ENCODE peak calls at places on chromosome 15, in six cellular contexts. P, J, V, L, D and R are unnamed samples.

GRCh38 chr15:60374209-60374608 is 23.6 kb downstream of the ANXA2 start:
- DNase-seq in P (no peak), D (no peak), J (no peak), V (no peak), L (no peak), R (no peak)

GRCh38 chr15:36965561-36966342 is 134.6 kb downstream of the MEIS2 start:
- DNase-seq in J (no peak), D (no peak), L (no peak), V (no peak), P (no peak), R (no peak)

GRCh38 chr15:78353093-78353492 is 12.9 kb downstream of the CRABP1 start:
- DNase-seq in J (peak), P (peak), D (no peak), L (peak), V (no peak), R (peak)

GRCh38 chr15:32909431-32909830 is 191.6 kb downstream of the GREM1 start:
- DNase-seq in D (no peak), P (no peak), J (no peak), V (no peak), L (no peak), R (no peak)

GRCh38 chr15:39998511-39998910 is 40.5 kb downstream of the SRP14 start:
- DNase-seq in L (no peak), D (no peak), V (no peak), P (no peak), J (no peak), R (no peak)

GRCh38 chr15:51314391-51315337 is 23.7 kb downstream of the CYP19A1 start:
- DNase-seq in P (no peak), D (no peak), V (no peak), J (no peak), L (peak), R (no peak)

GRCh38 chr15:63586790-63587189 is 10.4 kb upstream of the FBXL22 start:
- DNase-seq in J (no peak), L (no peak), V (peak), D (no peak), P (no peak), R (no peak)

GRCh38 chr15:76714950-76715349 is 190.2 kb downstream of the SCAPER start:
- DNase-seq in J (no peak), L (no peak), D (no peak), V (no peak), P (no peak), R (no peak)

GRCh38 chr15:78259232-78259631 is 5.1 kb upstream of the DNAJA4 start:
- DNase-seq in D (no peak), J (no peak), P (no peak), L (no peak), V (no peak), R (no peak)

GRCh38 chr15:65416845-65417416 is 5.8 kb downstream of the IGDCC4 start:
- DNase-seq in J (no peak), L (no peak), D (no peak), V (peak), P (no peak), R (no peak)

GRCh38 chr15:76298986-76299385 is 12.3 kb downstream of the ETFA start:
- DNase-seq in J (no peak), P (no peak), V (no peak), D (no peak), L (no peak), R (no peak)

GRCh38 chr15:85886345-85886935 is 91.7 kb upstream of the KLHL25 start:
- DNase-seq in D (no peak), J (no peak), L (no peak), V (no peak), P (no peak), R (no peak)

GRCh38 chr15:77819271-77819806 is 186.6 kb upstream of the LINGO1 start:
- DNase-seq in L (no peak), P (no peak), D (no peak), V (peak), J (no peak), R (no peak)

GRCh38 chr15:25062551-25063430 is 108.0 kb downstream of the SNRPN start:
- DNase-seq in L (no peak), P (no peak), J (no peak), V (no peak), D (no peak), R (no peak)

GRCh38 chr15:58742022-58742421 is 7.5 kb downstream of the ADAM10 start:
- DNase-seq in J (no peak), D (no peak), V (no peak), P (no peak), L (no peak), R (no peak)

GRCh38 chr15:72967836-72968530 is 84.3 kb upstream of the NEO1 start:
- DNase-seq in L (no peak), P (no peak), J (no peak), V (no peak), D (no peak), R (no peak)

GRCh38 chr15:85689729-85690128 is 105.0 kb downstream of the KLHL25 start:
- DNase-seq in L (no peak), V (peak), J (peak), P (no peak), D (peak), R (no peak)

GRCh38 chr15:60790641-60791040 is 311.7 kb upstream of the ICE2 start:
- DNase-seq in J (no peak), V (no peak), D (no peak), L (no peak), P (no peak), R (no peak)

GRCh38 chr15:59523702-59524101 is 85.7 kb downstream of the FAM81A start:
- DNase-seq in P (no peak), J (no peak), D (no peak), L (no peak), V (no peak), R (no peak)

GRCh38 chr15:74235962-74236361 is at the start of gene CCDC33:
- DNase-seq in V (no peak), P (no peak), D (no peak), L (no peak), J (peak), R (no peak)

GRCh38 chr15:80518522-80518921 is 114.3 kb downstream of the ARNT2 start:
- DNase-seq in J (no peak), P (no peak), D (no peak), V (no peak), L (no peak), R (no peak)

GRCh38 chr15:41022487-41023090 is 69.3 kb downstream of the CHAC1 start:
- DNase-seq in L (peak), D (no peak), P (peak), J (peak), V (peak), R (peak)

GRCh38 chr15:26628879-26629529 is 143.9 kb downstream of the GABRB3 start:
- DNase-seq in J (no peak), V (peak), L (no peak), D (peak), P (peak), R (no peak)

GRCh38 chr15:65244638-65245037 is 33.4 kb upstream of the CILP start:
- DNase-seq in L (no peak), V (no peak), P (no peak), J (no peak), D (no peak), R (no peak)

GRCh38 chr15:50262533-50262932 is 3.0 kb downstream of the HDC start:
- DNase-seq in P (no peak), J (no peak), V (no peak), L (no peak), D (no peak), R (no peak)

GRCh38 chr15:26394801-26395200 is 378.1 kb downstream of the GABRB3 start:
- DNase-seq in J (no peak), D (no peak), P (no peak), L (no peak), V (no peak), R (no peak)

GRCh38 chr15:53710906-53711305 is 48.6 kb downstream of the WDR72 start:
- DNase-seq in D (no peak), J (no peak), V (no peak), L (no peak), P (no peak), R (no peak)
- TF ChIP-seq ATF3 in D (no peak), J (no peak), V (no peak), L (no peak), P (no peak), R (no peak)

GRCh38 chr15:37995461-37996347 is 61.3 kb downstream of the TMCO5A start:
- DNase-seq in P (peak), J (peak), D (no peak), L (peak), V (no peak), R (peak)
- TF ChIP-seq ATF3 in P (no peak), J (no peak), D (no peak), L (no peak), V (no peak), R (no peak)

DNA sequence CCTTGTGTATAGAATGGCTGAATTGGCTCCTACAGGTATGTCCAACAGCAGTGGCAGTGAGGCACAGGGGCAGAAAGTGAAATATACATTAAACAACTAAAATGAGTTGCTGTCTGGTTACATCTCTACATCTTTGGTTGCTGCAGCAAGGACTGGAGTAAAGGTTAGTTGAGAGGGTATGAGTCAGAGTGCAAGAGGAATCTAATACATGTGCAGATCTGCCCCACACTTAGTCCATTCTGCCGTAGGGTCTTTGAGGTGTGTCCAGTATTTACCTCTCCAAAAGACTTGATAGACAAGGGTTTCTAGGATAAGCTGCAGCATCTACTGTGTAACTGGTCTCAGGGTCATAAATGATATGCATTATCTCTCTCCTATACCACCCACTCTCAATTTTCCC is 6.2 kb upstream of the NEDD4 start:
- DNase-seq in P (no peak), J (no peak), V (no peak), L (no peak), D (no peak), R (no peak)
- TF ChIP-seq ATF3 in P (no peak), J (no peak), V (no peak), L (no peak), D (no peak), R (no peak)

DNA sequence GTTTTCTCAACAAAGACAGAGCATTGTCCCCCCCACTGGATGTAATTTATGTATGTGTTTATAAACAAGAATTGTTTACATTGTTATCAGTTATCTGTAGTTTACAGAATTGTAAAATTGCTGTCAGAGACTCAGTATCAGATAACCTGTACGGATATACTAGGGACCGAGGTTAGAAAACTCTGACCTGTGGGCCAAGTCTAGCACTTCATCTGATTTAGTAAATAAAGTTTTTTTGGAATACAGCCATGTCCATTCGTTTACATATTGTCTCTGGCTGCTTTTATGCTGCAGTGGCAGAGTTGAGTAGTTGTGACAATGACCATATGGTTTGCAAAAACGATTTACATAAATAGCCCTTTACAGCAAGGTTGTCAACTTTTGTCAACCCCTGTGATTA is 52.6 kb downstream of the LRRC28 start:
- DNase-seq in D (no peak), V (no peak), J (no peak), P (no peak), L (peak), R (no peak)
- TF ChIP-seq ATF3 in D (no peak), V (no peak), J (no peak), P (no peak), L (no peak), R (no peak)

GRCh38 chr15:81536296-81536695 is 162.3 kb upstream of the TMC3 start:
- DNase-seq in V (no peak), L (no peak), J (no peak), P (no peak), D (no peak), R (no peak)
- TF ChIP-seq ATF3 in V (no peak), L (no peak), J (no peak), P (no peak), D (no peak), R (no peak)

GRCh38 chr15:101183926-101184305 is 67.9 kb downstream of the CHSY1 start:
- DNase-seq in J (no peak), L (no peak), D (no peak), V (no peak), P (no peak), R (no peak)

GRCh38 chr15:101185336-101185735 is 66.5 kb downstream of the CHSY1 start:
- DNase-seq in J (no peak), V (no peak), D (no peak), L (no peak), P (no peak), R (no peak)

GRCh38 chr15:101185770-101186169 is 66.1 kb downstream of the CHSY1 start:
- DNase-seq in D (no peak), L (no peak), J (no peak), V (no peak), P (no peak), R (no peak)

GRCh38 chr15:101183226-101183925 is 68.5 kb downstream of the CHSY1 start:
- DNase-seq in P (no peak), D (no peak), V (no peak), L (no peak), J (no peak), R (no peak)

GRCh38 chr15:101184830-101185229 is 67.0 kb downstream of the CHSY1 start:
- DNase-seq in D (no peak), J (no peak), L (no peak), V (no peak), P (no peak), R (no peak)
- TF ChIP-seq ATF3 in D (no peak), J (no peak), L (no peak), V (no peak), P (no peak), R (no peak)

DNA sequence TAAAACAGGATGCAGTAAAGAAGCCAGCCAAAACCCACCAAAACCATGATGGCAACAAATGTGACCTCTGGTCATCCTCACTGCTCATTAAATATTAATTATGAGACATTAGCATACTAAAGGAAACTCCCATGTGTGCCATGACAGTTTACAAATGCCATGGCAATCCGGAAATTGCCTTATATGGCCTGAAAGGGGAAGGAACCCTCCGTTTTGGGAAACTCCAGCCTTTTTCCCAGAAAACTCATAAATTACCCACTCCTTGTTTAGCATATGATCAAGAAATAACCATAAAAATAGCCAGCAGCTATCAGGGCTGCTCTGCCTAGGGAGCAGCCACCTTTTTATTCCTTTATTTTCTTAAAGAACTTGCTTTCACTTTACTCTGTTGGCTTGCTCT is 992.7 kb downstream of the NTRK3 start:
- DNase-seq in L (no peak), P (no peak), V (no peak), D (no peak), J (no peak), R (no peak)
- TF ChIP-seq ATF3 in L (no peak), P (no peak), V (no peak), D (no peak), J (no peak), R (no peak)

GRCh38 chr15:70976856-70977255 is 84.2 kb downstream of the LRRC49 start:
- DNase-seq in J (no peak), P (no peak), L (no peak), V (no peak), D (no peak), R (no peak)

GRCh38 chr15:70974004-70974832 is 81.6 kb downstream of the LRRC49 start:
- DNase-seq in V (no peak), L (peak), J (no peak), D (no peak), P (no peak), R (peak)
- TF ChIP-seq ATF3 in V (no peak), L (no peak), J (no peak), D (no peak), P (no peak), R (no peak)

GRCh38 chr15:91520848-91521247 is 332.7 kb upstream of the SLCO3A1 start:
- DNase-seq in D (no peak), V (no peak), J (no peak), L (no peak), P (no peak), R (no peak)

GRCh38 chr15:91521996-91522395 is 331.5 kb upstream of the SLCO3A1 start:
- DNase-seq in D (no peak), J (no peak), V (no peak), L (no peak), P (no peak), R (no peak)

GRCh38 chr15:91525746-91526145 is 327.8 kb upstream of the SLCO3A1 start:
- DNase-seq in P (no peak), V (no peak), L (no peak), J (no peak), D (no peak), R (no peak)

GRCh38 chr15:91524534-91524933 is 329.0 kb upstream of the SLCO3A1 start:
- DNase-seq in V (no peak), P (no peak), J (no peak), L (no peak), D (no peak), R (no peak)

GRCh38 chr15:91522609-91523332 is 330.7 kb upstream of the SLCO3A1 start:
- DNase-seq in J (no peak), D (no peak), P (no peak), V (no peak), L (no peak), R (no peak)
- TF ChIP-seq ATF3 in J (no peak), D (no peak), P (no peak), V (no peak), L (no peak), R (no peak)